ENCODE peak calls at places on chromosomes 11 and 22, in four cellular contexts. T is lung, C is Calu3, E is choroid plexus epithelial cell. O is an unnamed sample.

GRCh38 chr11:116210663-116211062 is 562.1 kb downstream of the BUD13 start:
- DNase-seq in T (no peak), C (no peak), E (no peak), O (no peak)

GRCh38 chr11:45994421-45995341 is 72.2 kb downstream of the LARGE2 start:
- DNase-seq in T (no peak), C (no peak), E (peak; percentile 52), O (no peak)

GRCh38 chr11:10414659-10415058 is 40.4 kb upstream of the AMPD3 start:
- DNase-seq in T (no peak), C (no peak), E (peak; percentile 46), O (no peak)

GRCh38 chr11:96105197-96105895 is 181.4 kb upstream of the MTMR2 start:
- DNase-seq in T (no peak), C (no peak), E (peak; percentile 51), O (no peak)

GRCh38 chr11:79940976-79941735 is 500.3 kb upstream of the TENM4 start:
- DNase-seq in T (no peak), C (no peak), E (no peak), O (no peak)

GRCh38 chr22:36702832-36703210 is 731 bp downstream of the CACNG2 start:
- DNase-seq in T (no peak), C (no peak), E (no peak), O (no peak)

GRCh38 chr11:60129853-60130252 is 41.4 kb downstream of the MS4A2 start:
- DNase-seq in T (no peak), C (no peak), E (no peak), O (no peak)

GRCh38 chr11:83156150-83156995 is 558 bp upstream of the PCF11 start:
- DNase-seq in T (peak; percentile 98), C (peak; percentile 94), E (peak; percentile 100), O (peak; percentile 99)

GRCh38 chr11:117621226-117621625 is 175.8 kb downstream of the DSCAML1 start:
- DNase-seq in T (no peak), C (peak; percentile 6), E (peak; percentile 53), O (no peak)

GRCh38 chr11:120302001-120302805 is 22.9 kb upstream of the TLCD5 start:
- DNase-seq in T (peak; percentile 86), C (peak; percentile 65), E (no peak), O (no peak)

GRCh38 chr22:29145321-29146072 is 60.2 kb upstream of the EMID1 start:
- DNase-seq in T (no peak), C (no peak), E (no peak), O (no peak)

GRCh38 chr11:3914807-3915206 is 59.3 kb downstream of the STIM1 start:
- DNase-seq in T (no peak), C (no peak), E (peak; percentile 46), O (no peak)

GRCh38 chr11:131549099-131549498 is 178.7 kb downstream of the NTM start:
- DNase-seq in T (no peak), C (no peak), E (no peak), O (no peak)

GRCh38 chr11:87125257-87125656 is 87.5 kb downstream of the TMEM135 start:
- DNase-seq in T (no peak), C (no peak), E (no peak), O (no peak)

GRCh38 chr22:16967453-16968217 is 40.4 kb downstream of the GAB4 start:
- DNase-seq in T (peak; percentile 21), C (no peak), E (no peak), O (no peak)

GRCh38 chr11:13215157-13215556 is 62.4 kb upstream of the BMAL1 start:
- DNase-seq in T (no peak), C (no peak), E (peak; percentile 22), O (no peak)

GRCh38 chr11:10407055-10407454 is 48.0 kb upstream of the AMPD3 start:
- DNase-seq in T (no peak), C (no peak), E (no peak), O (no peak)

GRCh38 chr11:87778341-87778740 is 396.9 kb downstream of the RAB38 start:
- DNase-seq in T (no peak), C (no peak), E (no peak), O (no peak)

GRCh38 chr11:134544095-134544815 is 132.2 kb upstream of the B3GAT1 start:
- DNase-seq in T (peak; percentile 13), C (no peak), E (no peak), O (peak; percentile 66)

GRCh38 chr22:41512421-41513194 is 31.7 kb downstream of the POLR3H start:
- DNase-seq in T (no peak), C (peak; percentile 50), E (peak; percentile 85), O (peak; percentile 92)

GRCh38 chr11:33377852-33378385 is 120.7 kb downstream of the HIPK3 start:
- DNase-seq in T (no peak), C (no peak), E (no peak), O (no peak)

GRCh38 chr11:12707500-12707880 is 33.3 kb downstream of the TEAD1 start:
- DNase-seq in T (no peak), C (no peak), E (no peak), O (no peak)

GRCh38 chr22:50697667-50698506 is 25.3 kb downstream of the SHANK3 start:
- DNase-seq in T (no peak), C (no peak), E (no peak), O (no peak)

GRCh38 chr11:44814881-44815592 is 88.3 kb downstream of the TSPAN18 start:
- DNase-seq in T (no peak), C (no peak), E (peak; percentile 51), O (no peak)

DNA sequence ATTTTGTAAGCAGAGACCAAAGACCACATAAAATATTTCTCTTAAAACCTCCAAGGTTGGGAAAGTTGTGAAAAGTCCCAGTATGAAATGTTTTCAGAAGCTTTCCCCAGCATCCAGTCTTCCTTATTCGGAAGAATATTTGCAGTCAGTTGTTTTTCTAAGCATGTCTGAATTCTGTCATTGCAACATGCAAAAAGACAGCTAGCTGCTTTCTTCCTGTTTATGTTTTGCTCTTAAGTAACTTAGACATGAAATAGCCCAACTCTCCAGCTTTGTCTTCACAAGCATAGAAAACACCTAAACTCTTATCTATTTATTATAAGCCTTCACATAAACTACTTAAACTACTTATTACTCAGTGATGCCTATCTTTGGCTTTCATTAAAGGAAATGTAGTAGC is 57.9 kb upstream of the MMP13 start:
- DNase-seq in T (no peak), C (no peak), E (peak; percentile 76), O (no peak)
- TF ChIP-seq CTCF in T (no peak), C (no peak), E (no peak), O (no peak)

GRCh38 chr11:126186708-126187481 is 24.6 kb downstream of the RPUSD4 start:
- DNase-seq in T (no peak), C (no peak), E (no peak), O (no peak)
- TF ChIP-seq CTCF in T (no peak), C (no peak), E (peak; percentile 38), O (peak; percentile 40)

DNA sequence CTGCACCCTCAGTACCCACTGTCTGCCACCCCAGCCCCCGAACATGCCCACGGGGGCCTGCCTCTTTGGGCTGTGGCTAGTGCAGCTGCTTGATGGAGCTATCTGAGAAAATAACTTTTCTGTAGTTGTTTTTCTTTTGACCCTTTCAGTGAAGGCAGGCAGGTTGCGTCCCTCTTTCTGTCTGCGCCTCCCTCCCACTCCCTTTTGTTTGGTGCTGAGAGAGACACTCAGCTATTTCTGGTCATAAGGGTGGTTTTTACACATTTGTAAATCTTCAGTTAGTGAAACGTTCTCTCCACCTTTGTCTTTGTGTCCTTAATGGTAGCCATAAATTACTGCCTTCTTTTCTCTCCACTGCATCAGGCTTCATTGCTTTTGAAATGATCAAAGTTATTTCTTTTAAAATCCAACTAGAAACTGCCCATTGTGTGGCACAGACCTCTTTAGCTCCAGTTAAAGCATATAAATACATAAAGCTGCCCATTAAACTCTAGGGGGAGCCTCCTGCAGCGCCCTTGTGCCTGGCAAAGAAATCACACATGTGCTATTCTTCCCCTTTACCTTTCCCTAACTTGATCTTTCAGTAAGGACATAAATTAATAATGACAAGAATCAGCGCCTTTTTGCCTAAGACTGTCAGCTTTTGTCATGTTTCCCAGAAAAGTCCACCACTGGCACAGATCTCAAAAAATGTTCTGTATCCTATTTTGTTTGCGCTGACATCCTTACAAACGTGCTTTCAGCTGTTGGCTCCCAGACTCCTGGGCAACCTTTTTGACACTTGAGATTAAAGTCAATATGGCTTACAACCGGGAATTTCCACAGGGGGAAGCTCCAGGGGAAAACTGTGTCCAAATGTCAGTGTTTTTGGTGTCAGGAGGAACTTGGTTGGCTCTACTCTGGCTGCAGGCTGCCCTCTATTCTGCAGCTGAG is 1.7 kb upstream of the SCUBE2 start:
- DNase-seq in T (no peak), C (no peak), E (peak; percentile 17), O (no peak)
- TF ChIP-seq CTCF in T (no peak), C (peak; percentile 20), E (peak; percentile 56), O (peak; percentile 48)

GRCh38 chr11:90476442-90477007 is 253.7 kb upstream of the CHORDC1 start:
- DNase-seq in T (no peak), C (peak; percentile 52), E (peak; percentile 59), O (no peak)
- TF ChIP-seq CTCF in T (no peak), C (no peak), E (peak; percentile 45), O (peak; percentile 44)

DNA sequence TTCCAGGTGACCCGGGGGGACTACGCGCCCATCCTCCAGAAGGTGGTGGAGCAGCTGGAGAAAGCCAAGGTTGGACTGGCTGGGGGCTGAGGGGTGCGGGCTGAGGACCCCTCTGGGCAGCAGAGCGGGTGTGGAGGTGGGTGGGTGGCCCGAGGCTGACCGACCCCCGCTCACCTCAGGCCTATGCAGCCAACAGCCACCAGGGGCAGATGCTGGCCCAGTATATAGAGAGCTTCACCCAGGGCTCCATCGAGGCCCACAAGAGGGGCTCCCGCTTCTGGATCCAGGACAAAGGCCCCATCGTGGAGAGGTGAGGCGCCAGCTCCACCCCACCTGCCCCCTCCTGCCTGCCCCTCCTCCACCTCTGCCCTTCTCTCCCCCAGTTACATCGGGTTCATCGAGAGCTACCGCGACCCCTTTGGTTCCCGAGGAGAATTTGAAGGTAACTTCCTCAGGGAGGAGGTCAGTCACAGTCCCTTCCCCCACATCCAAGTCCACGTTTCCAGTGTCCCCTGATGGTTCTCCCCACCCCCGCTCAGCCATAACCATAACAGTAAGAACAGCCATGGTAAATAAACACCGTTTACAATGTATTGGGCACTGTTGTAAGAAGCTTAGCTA is 11.2 kb downstream of the DPP3 start:
- DNase-seq in T (no peak), C (no peak), E (no peak), O (no peak)
- TF ChIP-seq CTCF in T (no peak), C (peak; percentile 32), E (peak; percentile 64), O (peak; percentile 46)

DNA sequence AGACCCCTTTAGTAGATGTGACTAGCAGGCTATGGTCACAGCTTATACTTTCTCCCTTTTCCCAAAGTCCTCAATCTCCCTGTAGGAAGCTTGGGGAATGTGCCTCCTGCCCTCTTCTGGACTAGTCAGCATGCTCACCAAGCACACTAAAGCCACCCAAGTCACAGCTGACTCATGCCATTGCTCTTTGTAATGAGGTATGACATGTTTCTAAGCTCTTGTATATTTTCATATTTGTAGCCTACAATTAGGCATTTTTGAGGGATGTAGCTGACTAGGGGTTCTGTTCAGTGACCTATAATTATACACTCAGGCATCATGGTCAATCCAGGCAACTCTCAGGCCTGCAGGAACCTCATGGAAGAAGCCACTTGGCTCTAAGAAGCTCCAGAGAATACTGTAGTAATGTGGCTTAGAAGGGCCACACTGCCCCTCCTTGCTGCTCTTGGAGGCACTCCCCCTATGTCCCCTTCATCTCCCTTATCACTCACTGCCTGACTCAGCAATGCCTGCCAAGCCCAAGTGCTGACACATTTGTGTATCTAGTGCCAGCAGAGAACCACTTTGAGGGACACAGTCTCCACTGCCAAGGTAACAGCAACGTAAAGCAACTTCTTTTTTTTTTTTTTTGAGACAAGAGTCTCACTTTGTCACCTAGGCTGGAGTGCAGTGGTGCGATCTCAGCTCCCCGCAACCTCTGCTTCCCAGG is 86.2 kb downstream of the RPL27A start:
- DNase-seq in T (peak; percentile 57), C (peak; percentile 12), E (peak; percentile 44), O (no peak)
- TF ChIP-seq CTCF in T (no peak), C (no peak), E (peak; percentile 30), O (peak; percentile 29)